ENCODE peak calls at places on chromosomes 4 and X, in six cellular contexts. G is iPS DF 6.9, N is ascending aorta, U is right atrium auricular region, Z is MM.1S, W is uterus. T is an unnamed sample.
A peak's percentile ranks its signal among the peaks of the same experiment; 100 is the strongest.

GRCh38 chr4:98027827-98028226 is 115.4 kb downstream of the STPG2 start:
- DNase-seq in G (no peak), N (no peak), U (no peak), W (no peak), Z (no peak), T (no peak)

GRCh38 chr4:82893942-82894341 is 3.0 kb upstream of the SEC31A start:
- DNase-seq in N (no peak), Z (no peak), G (no peak), U (no peak), W (no peak), T (peak; percentile 68)

GRCh38 chr4:16794816-16795445 is 103.5 kb downstream of the LDB2 start:
- DNase-seq in N (peak; percentile 64), Z (peak; percentile 21), U (peak; percentile 72), G (peak; percentile 58), W (peak; percentile 66), T (no peak)

GRCh38 chr4:156892695-156893211 is 78.8 kb downstream of the PDGFC start:
- DNase-seq in Z (no peak), N (no peak), U (no peak), G (no peak), W (no peak), T (no peak)

GRCh38 chrX:139091878-139092277 is 380.4 kb upstream of the FGF13 start:
- DNase-seq in U (no peak), N (no peak), Z (no peak), W (no peak), G (no peak), T (no peak)

GRCh38 chrX:19772759-19773623 is 114.4 kb downstream of the SH3KBP1 start:
- DNase-seq in G (no peak), U (no peak), Z (peak; percentile 18), W (no peak), N (no peak), T (no peak)

GRCh38 chr4:150799207-150799606 is 215.9 kb downstream of the LRBA start:
- DNase-seq in Z (no peak), W (no peak), U (no peak), G (no peak), N (no peak), T (no peak)

GRCh38 chr4:87532907-87533306 is 3.7 kb upstream of the SPARCL1 start:
- DNase-seq in G (no peak), U (no peak), W (no peak), N (no peak), Z (no peak), T (no peak)

GRCh38 chr4:69534697-69535096 is 39.0 kb upstream of the UGT2B4 start:
- DNase-seq in G (no peak), U (no peak), Z (no peak), N (no peak), W (no peak), T (no peak)

GRCh38 chr4:110778526-110778925 is 155.6 kb upstream of the PITX2 start:
- DNase-seq in N (no peak), U (no peak), Z (no peak), W (no peak), G (no peak), T (no peak)

GRCh38 chrX:153662266-153662665 is 11.3 kb downstream of the PNCK start:
- DNase-seq in N (no peak), G (no peak), Z (peak; percentile 15), U (no peak), W (no peak), T (peak; percentile 56)

DNA sequence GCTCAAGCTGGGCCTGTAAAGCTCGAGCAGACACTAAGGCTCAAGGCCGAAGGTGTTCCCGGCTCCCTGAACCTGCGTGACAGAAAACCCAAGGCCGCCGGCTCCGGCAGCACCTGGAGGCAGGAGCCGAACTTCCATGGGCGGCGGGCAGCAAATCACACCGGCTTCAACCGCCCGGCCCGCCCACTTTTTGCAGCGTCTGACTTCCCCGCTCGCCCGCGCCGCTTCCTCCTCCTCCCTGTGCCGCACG is 940 bp upstream of the NSD2 start:
- DNase-seq in U (peak; percentile 86), N (peak; percentile 91), G (peak; percentile 58), W (peak; percentile 77), Z (peak; percentile 89), T (peak; percentile 90)
- H3K4me1 ChIP-seq in U (peaks cover 15% of the 10 kb centered on the region), N (peaks cover 4% of the 10 kb centered on the region), G (no peaks in the 10 kb centered on the region), W (no peaks in the 10 kb centered on the region), Z (peaks cover 13% of the 10 kb centered on the region), T (peaks cover 17% of the 10 kb centered on the region)

DNA sequence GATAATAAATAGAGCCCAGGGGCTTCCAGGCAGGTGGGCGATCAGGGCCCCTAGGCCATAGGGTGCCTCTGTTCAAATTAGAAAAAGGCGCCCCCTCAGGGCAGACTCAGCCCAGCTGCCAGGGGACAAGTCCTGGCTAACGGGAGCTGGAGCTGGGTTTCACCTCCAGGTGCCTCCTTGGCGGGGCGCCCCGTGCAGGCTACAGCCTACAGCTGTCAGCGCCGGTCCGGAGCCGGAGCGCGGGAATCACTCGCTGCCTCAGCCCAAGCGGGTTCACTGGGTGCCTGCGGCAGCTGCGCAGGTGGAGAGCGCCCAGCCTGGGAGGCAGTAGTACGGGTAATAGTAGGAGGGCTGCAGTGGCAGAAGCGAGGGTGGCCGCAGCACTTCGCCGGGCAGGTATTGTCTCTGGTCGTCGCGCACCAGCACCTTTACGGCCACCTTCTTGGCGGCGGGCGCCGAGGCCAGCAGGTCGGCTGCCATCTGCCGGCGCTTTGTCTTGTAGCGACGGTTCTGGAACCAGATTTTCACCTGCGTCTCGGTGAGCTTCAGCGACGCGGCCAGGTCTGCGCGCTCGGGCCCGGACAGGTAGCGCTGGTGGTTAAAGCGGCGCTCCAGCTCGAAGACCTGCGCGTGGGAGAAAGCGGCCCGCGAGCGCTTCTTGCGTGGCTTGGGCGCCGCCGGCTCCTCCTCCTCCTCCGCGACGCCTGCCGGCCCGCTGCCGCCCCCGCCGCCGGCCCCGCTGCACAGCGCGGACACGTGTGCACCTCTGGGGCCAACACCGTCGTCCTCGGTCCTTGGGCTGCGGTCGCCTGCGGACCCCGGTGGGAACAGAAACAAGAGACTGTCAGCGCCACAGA is 2.4 kb downstream of the NKX3-2 start:
- DNase-seq in Z (no peak), G (no peak), W (no peak), N (no peak), U (no peak), T (peak; percentile 47)
- H3K27me3 ChIP-seq in Z (peaks cover 38% of the 10 kb centered on the region), G (peaks cover 84% of the 10 kb centered on the region), W (peaks cover 73% of the 10 kb centered on the region), N (peaks cover 53% of the 10 kb centered on the region), U (peaks cover 89% of the 10 kb centered on the region), T (peaks cover 68% of the 10 kb centered on the region)

GRCh38 chrX:2960861-2961515 is 31.8 kb upstream of the ARSD start:
- DNase-seq in G (no peak), N (no peak), U (no peak), Z (no peak), W (no peak), T (no peak)
- H3K4me3 ChIP-seq in G (no peak overlapping the region), N (no peak overlapping the region), U (no peak overlapping the region), Z (no peak overlapping the region), W (no peak overlapping the region), T (no peak overlapping the region)

GRCh38 chr4:138114434-138114833 is 127.7 kb downstream of the SLC7A11 start:
- DNase-seq in U (no peak), G (no peak), Z (peak; percentile 85), W (no peak), N (no peak), T (no peak)

GRCh38 chr4:138112389-138112788 is 129.8 kb downstream of the SLC7A11 start:
- DNase-seq in W (no peak), N (no peak), U (no peak), G (no peak), Z (no peak), T (no peak)

GRCh38 chr4:138111462-138112000 is 130.6 kb downstream of the SLC7A11 start:
- DNase-seq in W (no peak), Z (no peak), G (no peak), N (no peak), U (no peak), T (no peak)

GRCh38 chr4:138115053-138115452 is 127.1 kb downstream of the SLC7A11 start:
- DNase-seq in U (no peak), Z (no peak), G (no peak), N (no peak), W (no peak), T (no peak)

DNA sequence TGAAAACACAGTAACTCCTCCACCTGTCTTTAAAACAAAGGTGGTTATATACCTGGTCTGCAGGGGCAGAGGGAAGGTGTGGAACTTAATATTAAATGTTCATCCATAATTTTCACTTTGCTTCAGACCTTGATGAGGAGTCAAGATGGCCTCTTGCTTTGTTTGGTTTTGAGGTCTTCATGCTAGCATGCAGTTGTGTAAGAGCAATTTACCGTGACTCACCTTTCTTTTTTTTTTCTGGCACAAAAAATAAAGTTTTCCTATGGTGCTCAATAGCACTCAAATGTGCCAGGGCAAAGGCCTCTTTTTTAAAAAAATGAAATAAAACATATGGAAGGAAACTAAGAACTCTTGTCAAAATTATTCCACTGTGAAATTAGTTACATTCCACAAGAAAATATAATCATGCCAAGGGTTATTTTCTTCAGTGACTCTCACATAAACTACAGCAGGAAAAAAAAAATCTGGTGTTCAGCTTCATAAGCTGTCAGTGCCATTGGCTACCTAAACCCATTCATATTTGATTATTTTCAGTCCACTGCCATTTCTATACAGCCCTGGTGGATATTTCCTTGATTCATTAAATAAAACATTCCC is 128.2 kb downstream of the SLC7A11 start:
- DNase-seq in G (no peak), N (no peak), Z (no peak), W (no peak), U (no peak), T (no peak)
- H3K4me1 ChIP-seq in G (no peaks in the 10 kb centered on the region), N (no peaks in the 10 kb centered on the region), Z (peaks cover 14% of the 10 kb centered on the region), W (no peaks in the 10 kb centered on the region), U (peaks cover 5% of the 10 kb centered on the region), T (no peaks in the 10 kb centered on the region)

DNA sequence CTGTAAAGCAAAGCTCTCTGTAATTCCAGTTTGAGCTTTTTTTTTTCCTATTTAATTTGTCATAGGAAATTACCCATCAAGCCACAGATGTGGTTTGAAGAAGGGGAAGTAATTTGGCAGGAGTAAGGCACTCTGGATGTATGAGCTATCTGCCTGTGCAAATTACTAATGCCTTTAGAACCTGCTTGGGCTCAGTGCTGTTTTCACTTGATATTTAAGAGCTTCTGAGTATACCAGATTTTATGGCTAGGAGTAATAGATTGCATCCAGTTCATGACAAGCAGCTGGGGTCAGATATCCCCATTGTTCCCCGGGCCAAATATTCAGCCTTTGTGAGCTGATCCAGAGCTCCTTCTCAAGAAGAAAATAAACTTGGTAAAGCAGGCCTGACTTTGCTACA is 89.1 kb downstream of the DCAF8L2 start:
- DNase-seq in N (no peak), W (no peak), G (no peak), U (no peak), Z (no peak), T (no peak)
- H3K27me3 ChIP-seq in N (no peaks in the 10 kb centered on the region), W (no peaks in the 10 kb centered on the region), G (no peaks in the 10 kb centered on the region), U (no peaks in the 10 kb centered on the region), Z (no peaks in the 10 kb centered on the region), T (no peaks in the 10 kb centered on the region)

GRCh38 chrX:131709553-131709952 is 165.7 kb downstream of the OR13H1 start:
- DNase-seq in N (no peak), U (no peak), G (no peak), W (no peak), Z (no peak), T (no peak)

GRCh38 chrX:131703646-131704045 is 159.8 kb downstream of the OR13H1 start:
- DNase-seq in Z (no peak), G (no peak), U (no peak), W (peak; percentile 19), N (no peak), T (no peak)

DNA sequence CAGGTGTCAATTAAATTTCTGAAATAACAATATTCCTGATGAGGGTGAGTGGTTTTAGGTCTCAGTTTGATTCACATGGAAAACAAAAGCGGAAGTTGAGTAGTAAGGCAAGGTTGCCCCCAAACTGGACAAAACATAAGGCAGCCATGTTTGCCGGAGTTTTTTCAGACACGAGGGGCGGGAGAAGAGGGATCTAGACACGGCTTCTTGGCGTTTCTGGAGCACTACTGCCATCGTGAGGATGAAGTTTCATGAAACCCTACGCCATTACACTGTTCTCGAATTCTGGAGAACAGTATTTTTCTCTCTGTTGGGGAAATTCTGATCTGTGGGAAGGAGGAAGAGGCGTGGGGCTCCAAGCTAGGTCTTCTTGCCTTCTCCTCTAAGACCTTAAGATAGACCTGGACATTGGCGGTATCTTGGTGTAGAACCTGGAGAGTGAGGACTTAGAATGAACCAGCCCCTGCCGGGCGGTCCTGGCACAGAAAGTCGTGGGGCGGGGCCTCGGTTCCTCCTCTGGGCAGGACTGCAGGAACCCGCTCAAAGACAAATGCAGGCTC is 160.3 kb downstream of the OR13H1 start:
- DNase-seq in Z (peak; percentile 83), N (peak; percentile 94), W (peak; percentile 94), G (no peak), U (peak; percentile 76), T (no peak)
- H3K4me3 ChIP-seq in Z (peak overlapping the region; percentile 66), N (peak overlapping the region; percentile 46), W (peak overlapping the region; percentile 32), G (no peak overlapping the region), U (peak overlapping the region; percentile 51), T (no peak overlapping the region)

T was measured in small intestine.